ENCODE peak calls at places on chromosomes 5 and 9, in six cellular contexts. C is astrocyte of the spinal cord; Y is CD8-positive, alpha-beta T cell; V is HEK293T; T is activated CD8-positive, alpha-beta memory T cell treated with anti-CD3 and anti-CD28 coated beads for 4 hours; X is cardiac muscle cell. N is an unnamed sample.
A peak's percentile ranks its signal among the peaks of the same experiment; 100 is the strongest.

GRCh38 chr9:94819161-94819677 is 92.7 kb downstream of the AOPEP start:
- DNase-seq in C (no peak), Y (no peak), V (no peak), T (no peak), X (no peak), N (no peak)

GRCh38 chr9:128635266-128636023 is 21.2 kb downstream of the DYNC2I2 start:
- DNase-seq in C (peak; percentile 94), Y (no peak), V (peak; percentile 79), T (no peak), X (peak; percentile 92), N (no peak)

GRCh38 chr5:123598028-123598689 is 86.2 kb downstream of the CSNK1G3 start:
- DNase-seq in C (no peak), Y (no peak), V (no peak), T (no peak), X (no peak), N (no peak)

GRCh38 chr5:110159202-110159601 is 469.5 kb downstream of the MAN2A1 start:
- DNase-seq in C (peak; percentile 61), Y (no peak), V (no peak), T (no peak), X (no peak), N (no peak)

GRCh38 chr5:172361566-172362238 is 78.1 kb upstream of the UBTD2 start:
- DNase-seq in C (peak; percentile 90), Y (no peak), V (no peak), T (no peak), X (no peak), N (no peak)

GRCh38 chr5:136212252-136212721 is 19.3 kb upstream of the SMIM32 start:
- DNase-seq in C (no peak), Y (peak; percentile 47), V (peak; percentile 68), T (no peak), X (peak; percentile 65), N (peak; percentile 22)

GRCh38 chr9:6184749-6185645 is 30.6 kb upstream of the IL33 start:
- DNase-seq in C (no peak), Y (no peak), V (no peak), T (no peak), X (no peak), N (no peak)

GRCh38 chr9:90914868-90915483 is 113.4 kb downstream of the SYK start:
- DNase-seq in C (peak; percentile 69), Y (peak; percentile 75), V (peak; percentile 87), T (peak; percentile 58), X (peak; percentile 83), N (peak; percentile 39)

GRCh38 chr5:31707294-31707693 is 68.4 kb downstream of the PDZD2 start:
- DNase-seq in C (no peak), Y (no peak), V (no peak), T (no peak), X (no peak), N (no peak)

GRCh38 chr9:70589571-70590263 is 175.3 kb upstream of the KLF9 start:
- DNase-seq in C (peak; percentile 87), Y (no peak), V (no peak), T (no peak), X (no peak), N (no peak)

GRCh38 chr9:134939836-134940235 is 22.1 kb upstream of the FCN1 start:
- DNase-seq in C (no peak), Y (no peak), V (no peak), T (no peak), X (no peak), N (no peak)

GRCh38 chr9:107387401-107387800 is 102.2 kb downstream of the KLF4 start:
- DNase-seq in C (no peak), Y (no peak), V (no peak), T (no peak), X (no peak), N (no peak)

GRCh38 chr9:126125177-126125576 is 201.5 kb upstream of the MVB12B start:
- DNase-seq in C (no peak), Y (no peak), V (no peak), T (no peak), X (peak; percentile 74), N (no peak)

GRCh38 chr9:133119461-133120342 is 1.3 kb downstream of the RALGDS start:
- DNase-seq in C (peak; percentile 25), Y (no peak), V (no peak), T (no peak), X (peak; percentile 39), N (no peak)

GRCh38 chr9:82495884-82496777 is 507.6 kb downstream of the SPATA31D1 start:
- DNase-seq in C (no peak), Y (no peak), V (no peak), T (no peak), X (no peak), N (no peak)

GRCh38 chr9:1262367-1262766 is 212.2 kb downstream of the DMRT2 start:
- DNase-seq in C (no peak), Y (no peak), V (no peak), T (no peak), X (no peak), N (no peak)

GRCh38 chr9:6007770-6008168 is 7.7 kb downstream of the RANBP6 start:
- DNase-seq in C (peak; percentile 65), Y (peak; percentile 81), V (peak; percentile 53), T (peak; percentile 65), X (peak; percentile 95), N (peak; percentile 69)

GRCh38 chr9:113886003-113886324 is 9.9 kb downstream of the ZNF618 start:
- DNase-seq in C (peak; percentile 30), Y (no peak), V (no peak), T (no peak), X (peak; percentile 34), N (no peak)

GRCh38 chr5:948472-949274 is 56.0 kb downstream of the TRIP13 start:
- DNase-seq in C (no peak), Y (no peak), V (no peak), T (no peak), X (no peak), N (no peak)

GRCh38 chr9:132268725-132269352 is 85.9 kb downstream of the SETX start:
- DNase-seq in C (peak; percentile 66), Y (peak; percentile 71), V (peak; percentile 68), T (peak; percentile 35), X (peak; percentile 78), N (peak; percentile 37)

GRCh38 chr9:17905356-17906203 is 326.7 kb downstream of the SH3GL2 start:
- DNase-seq in C (no peak), Y (no peak), V (peak; percentile 10), T (no peak), X (no peak), N (no peak)

GRCh38 chr5:41927604-41928003 is 2.5 kb downstream of the FBXO4 start:
- DNase-seq in C (no peak), Y (no peak), V (no peak), T (no peak), X (no peak), N (no peak)

GRCh38 chr9:73050887-73051550 is 98.2 kb upstream of the ALDH1A1 start:
- DNase-seq in C (no peak), Y (no peak), V (peak; percentile 22), T (no peak), X (peak; percentile 3), N (no peak)

GRCh38 chr5:66655395-66656324 is 59.5 kb downstream of the MAST4 start:
- DNase-seq in C (peak; percentile 89), Y (no peak), V (no peak), T (no peak), X (no peak), N (no peak)